ENCODE peak calls at places on chromosomes 13 and 19, in six cellular contexts. J, V, L, N, O and P are unnamed samples.

GRCh38 chr13:25095862-25096453 is at the start of gene PABPC3:
- DNase-seq in J (no peak), V (no peak), L (no peak), N (no peak), O (no peak), P (no peak)

GRCh38 chr13:96672016-96672415 is 322.3 kb downstream of the OXGR1 start:
- DNase-seq in J (no peak), V (peak; percentile 17), L (no peak), N (no peak), O (no peak), P (peak; percentile 15)

GRCh38 chr19:48393559-48394330 is at the start of gene GRIN2D:
- DNase-seq in J (no peak), V (no peak), L (peak; percentile 30), N (no peak), O (no peak), P (peak; percentile 40)

GRCh38 chr19:43784981-43785808 is 4.4 kb upstream of the KCNN4 start:
- DNase-seq in J (peak; percentile 64), V (peak; percentile 73), L (peak; percentile 77), N (peak; percentile 35), O (peak; percentile 34), P (peak; percentile 87)

GRCh38 chr13:33191425-33192221 is 93.9 kb downstream of the STARD13 start:
- DNase-seq in J (no peak), V (no peak), L (no peak), N (no peak), O (no peak), P (peak; percentile 60)

GRCh38 chr13:110323172-110323851 is 16.2 kb downstream of the COL4A2 start:
- DNase-seq in J (no peak), V (peak; percentile 77), L (peak; percentile 53), N (no peak), O (no peak), P (peak; percentile 89)

GRCh38 chr13:99626461-99627082 is 125.3 kb downstream of the TM9SF2 start:
- DNase-seq in J (peak; percentile 4), V (peak; percentile 57), L (no peak), N (no peak), O (no peak), P (peak; percentile 63)

GRCh38 chr13:99129050-99129449 is 71.6 kb upstream of the UBAC2 start:
- DNase-seq in J (no peak), V (no peak), L (no peak), N (no peak), O (no peak), P (no peak)

GRCh38 chr13:73039201-73040108 is 19.4 kb upstream of the KLF5 start:
- DNase-seq in J (no peak), V (no peak), L (no peak), N (no peak), O (no peak), P (no peak)

GRCh38 chr13:92103673-92104296 is 705.4 kb downstream of the GPC5 start:
- DNase-seq in J (no peak), V (no peak), L (no peak), N (no peak), O (no peak), P (no peak)

GRCh38 chr13:19810996-19811881 is 28.5 kb upstream of the PSPC1 start:
- DNase-seq in J (no peak), V (no peak), L (no peak), N (no peak), O (no peak), P (peak; percentile 15)

GRCh38 chr19:38877781-38878574 is at the start of gene RINL:
- DNase-seq in J (no peak), V (no peak), L (peak; percentile 21), N (peak; percentile 51), O (peak; percentile 67), P (no peak)

GRCh38 chr13:113114511-113115362 is 7.9 kb upstream of the F10 start:
- DNase-seq in J (no peak), V (no peak), L (no peak), N (no peak), O (no peak), P (no peak)

GRCh38 chr19:56317749-56318148 is 3.1 kb upstream of the ZSCAN5A start:
- DNase-seq in J (no peak), V (no peak), L (no peak), N (no peak), O (no peak), P (no peak)

GRCh38 chr13:95492044-95492801 is 60.3 kb upstream of the CLDN10 start:
- DNase-seq in J (no peak), V (no peak), L (peak; percentile 32), N (no peak), O (no peak), P (no peak)

GRCh38 chr19:7355151-7355845 is 6.6 kb downstream of the ARHGEF18 start:
- DNase-seq in J (no peak), V (no peak), L (no peak), N (no peak), O (no peak), P (peak; percentile 46)

GRCh38 chr13:99214691-99215090 is 14.0 kb downstream of the UBAC2 start:
- DNase-seq in J (no peak), V (no peak), L (no peak), N (no peak), O (no peak), P (no peak)

GRCh38 chr13:111614009-111614408 is 293.6 kb downstream of the TEX29 start:
- DNase-seq in J (no peak), V (no peak), L (no peak), N (no peak), O (no peak), P (no peak)

GRCh38 chr13:110388141-110388943 is 81.3 kb downstream of the COL4A2 start:
- DNase-seq in J (no peak), V (no peak), L (no peak), N (no peak), O (no peak), P (peak; percentile 67)

GRCh38 chr13:110516500-110516899 is 45.0 kb downstream of the RAB20 start:
- DNase-seq in J (no peak), V (no peak), L (no peak), N (no peak), O (no peak), P (no peak)

GRCh38 chr19:5138606-5139594 is 170.0 kb downstream of the KDM4B start:
- DNase-seq in J (no peak), V (peak; percentile 90), L (peak; percentile 88), N (peak; percentile 48), O (peak; percentile 65), P (peak; percentile 95)

GRCh38 chr19:38251564-38252051 is 4.6 kb downstream of the PPP1R14A start:
- DNase-seq in J (no peak), V (no peak), L (peak; percentile 27), N (no peak), O (no peak), P (no peak)

GRCh38 chr19:15280915-15281683 is 48.9 kb upstream of the EPHX3 start:
- DNase-seq in J (peak; percentile 64), V (peak; percentile 13), L (peak; percentile 79), N (no peak), O (no peak), P (peak; percentile 77)

GRCh38 chr19:21046489-21046888 is 26.0 kb downstream of the ZNF430 start:
- DNase-seq in J (no peak), V (no peak), L (no peak), N (no peak), O (no peak), P (no peak)

GRCh38 chr13:46386996-46387851 is at the start of gene RUBCNL:
- DNase-seq in J (peak; percentile 31), V (peak; percentile 44), L (no peak), N (no peak), O (no peak), P (peak; percentile 50)

GRCh38 chr13:35891973-35892441 is 239.2 kb downstream of the DCLK1 start:
- DNase-seq in J (peak; percentile 25), V (peak; percentile 83), L (no peak), N (no peak), O (no peak), P (peak; percentile 85)

GRCh38 chr13:42875448-42876269 is 94.3 kb downstream of the FAM216B start:
- DNase-seq in J (no peak), V (no peak), L (peak; percentile 47), N (no peak), O (no peak), P (peak; percentile 20)

GRCh38 chr13:45108716-45109706 is 11.3 kb upstream of the GTF2F2 start:
- DNase-seq in J (no peak), V (peak; percentile 51), L (no peak), N (no peak), O (no peak), P (peak; percentile 28)

GRCh38 chr13:33994198-33994597 is 176.2 kb downstream of the RFC3 start:
- DNase-seq in J (no peak), V (no peak), L (no peak), N (no peak), O (no peak), P (no peak)

GRCh38 chr13:75326173-75327131 is 155.5 kb downstream of the TBC1D4 start:
- DNase-seq in J (no peak), V (no peak), L (peak; percentile 94), N (peak; percentile 22), O (peak; percentile 16), P (no peak)

GRCh38 chr19:10899171-10899653 is 27.9 kb downstream of the CARM1 start:
- DNase-seq in J (no peak), V (no peak), L (no peak), N (no peak), O (no peak), P (no peak)

GRCh38 chr19:1417145-1417544 is 9.8 kb downstream of the DAZAP1 start:
- DNase-seq in J (no peak), V (no peak), L (no peak), N (no peak), O (no peak), P (no peak)

GRCh38 chr19:49809155-49809986 is 3.7 kb downstream of the FUZ start:
- DNase-seq in J (no peak), V (no peak), L (no peak), N (peak; percentile 24), O (peak; percentile 17), P (peak; percentile 37)

GRCh38 chr19:49830766-49831165 is 12.7 kb downstream of the MED25 start:
- DNase-seq in J (no peak), V (no peak), L (no peak), N (no peak), O (no peak), P (no peak)

GRCh38 chr13:108342369-108343289 is 73.1 kb downstream of the TNFSF13B start:
- DNase-seq in J (no peak), V (peak; percentile 22), L (peak; percentile 41), N (no peak), O (no peak), P (peak; percentile 40)

GRCh38 chr13:31227870-31228269 is 28.1 kb downstream of the B3GLCT start:
- DNase-seq in J (no peak), V (no peak), L (no peak), N (no peak), O (no peak), P (no peak)

GRCh38 chr13:99308481-99309087 is 1.4 kb upstream of the GPR183 start:
- DNase-seq in J (no peak), V (no peak), L (peak; percentile 55), N (no peak), O (no peak), P (peak; percentile 77)